ENCODE peak calls at places on chromosome 5, in ten cellular contexts. Q is PC-3; R is WERI-Rb-1; O is cardiac muscle cell; I is dorsolateral prefrontal cortex; Z is CD8-positive, alpha-beta T cell; J is astrocyte; N is H9; H is esophagus squamous epithelium; K is OCI-LY7. F is an unnamed sample.

GRCh38 chr5:65651144-65651543 is 26.3 kb downstream of the SHLD3 start:
- DNase-seq in Q (no peak), R (peak), O (no peak), I (no peak), Z (no peak), J (no peak), N (no peak), H (no peak), K (no peak), F (no peak)

GRCh38 chr5:54220230-54221040 is 89.9 kb downstream of the ARL15 start:
- DNase-seq in Q (no peak), R (no peak), O (no peak), I (no peak), Z (no peak), J (no peak), N (no peak), H (no peak), K (no peak), F (no peak)

GRCh38 chr5:140365941-140366340 is 5.9 kb downstream of the SLC4A9 start:
- DNase-seq in Q (no peak), R (no peak), O (no peak), I (no peak), Z (no peak), J (no peak), N (no peak), H (no peak), K (no peak), F (no peak)

GRCh38 chr5:177507596-177508216 is 1.9 kb downstream of the DOK3 start:
- DNase-seq in Q (no peak), R (no peak), O (no peak), I (no peak), Z (no peak), J (no peak), N (no peak), H (no peak), K (peak), F (no peak)

GRCh38 chr5:17445185-17445584 is 52.8 kb upstream of the TAF11L2 start:
- DNase-seq in Q (peak), R (no peak), O (no peak), I (no peak), Z (no peak), J (no peak), N (no peak), H (no peak), K (no peak), F (no peak)

GRCh38 chr5:159873680-159874079 is 42.6 kb upstream of the ADRA1B start:
- DNase-seq in Q (peak), R (no peak), O (no peak), I (no peak), Z (no peak), J (peak), N (no peak), H (no peak), K (no peak), F (no peak)

GRCh38 chr5:159330131-159330530 is at the start of gene IL12B:
- DNase-seq in Q (peak), R (no peak), O (peak), I (no peak), Z (no peak), J (peak), N (no peak), H (no peak), K (no peak), F (no peak)

GRCh38 chr5:134550271-134551214 is 25.1 kb downstream of the JADE2 start:
- DNase-seq in Q (no peak), R (no peak), O (no peak), I (no peak), Z (no peak), J (peak), N (no peak), H (no peak), K (no peak), F (no peak)

GRCh38 chr5:33362915-33363314 is 77.8 kb upstream of the TARS1 start:
- DNase-seq in Q (no peak), R (no peak), O (peak), I (no peak), Z (no peak), J (peak), N (peak), H (no peak), K (no peak), F (no peak)

GRCh38 chr5:131756942-131757341 is 39.9 kb downstream of the FNIP1 start:
- DNase-seq in Q (no peak), R (no peak), O (no peak), I (no peak), Z (no peak), J (no peak), N (no peak), H (no peak), K (no peak), F (no peak)

GRCh38 chr5:24059716-24060115 is 552.3 kb downstream of the PRDM9 start:
- DNase-seq in Q (peak), R (no peak), O (no peak), I (no peak), Z (no peak), J (no peak), N (no peak), H (no peak), K (no peak), F (no peak)

GRCh38 chr5:16108418-16108817 is 71.2 kb downstream of the MARCHF11 start:
- DNase-seq in Q (no peak), R (no peak), O (no peak), I (no peak), Z (no peak), J (no peak), N (no peak), H (no peak), K (no peak), F (no peak)

GRCh38 chr5:57955506-57955905 is 472.9 kb upstream of the ACTBL2 start:
- DNase-seq in Q (no peak), R (no peak), O (no peak), I (no peak), Z (no peak), J (no peak), N (no peak), H (no peak), K (no peak), F (no peak)

GRCh38 chr5:94754824-94755223 is 136.4 kb downstream of the SLF1 start:
- DNase-seq in Q (peak), R (no peak), O (no peak), I (no peak), Z (no peak), J (no peak), N (no peak), H (no peak), K (no peak), F (no peak)

GRCh38 chr5:128613757-128614156 is 75.7 kb upstream of the FBN2 start:
- DNase-seq in Q (no peak), R (no peak), O (no peak), I (no peak), Z (no peak), J (peak), N (no peak), H (no peak), K (no peak), F (no peak)

GRCh38 chr5:147483961-147484707 is 25.7 kb downstream of the DPYSL3 start:
- DNase-seq in Q (no peak), R (peak), O (peak), I (no peak), Z (no peak), J (peak), N (no peak), H (no peak), K (no peak), F (no peak)
- H3K27ac ChIP-seq in Q (peak), R (peak), O (no peak), I (no peak), Z (no peak), J (peak), N (no peak), H (peak), K (no peak), F (no peak)

GRCh38 chr5:68406344-68406743 is 190.8 kb downstream of the PIK3R1 start:
- DNase-seq in Q (peak), R (no peak), O (no peak), I (no peak), Z (no peak), J (no peak), N (no peak), H (no peak), K (no peak), F (no peak)
- H3K27ac ChIP-seq in Q (peak), R (no peak), O (no peak), I (no peak), Z (no peak), J (no peak), N (no peak), H (no peak), K (no peak), F (no peak)

GRCh38 chr5:175109058-175109755 is 334.8 kb downstream of the DRD1 start:
- DNase-seq in Q (no peak), R (no peak), O (no peak), I (no peak), Z (no peak), J (no peak), N (no peak), H (no peak), K (no peak), F (no peak)

GRCh38 chr5:175103746-175104145 is 340.2 kb downstream of the DRD1 start:
- DNase-seq in Q (no peak), R (no peak), O (no peak), I (no peak), Z (no peak), J (no peak), N (no peak), H (no peak), K (no peak), F (no peak)

GRCh38 chr5:175107028-175107588 is 336.9 kb downstream of the DRD1 start:
- DNase-seq in Q (no peak), R (no peak), O (no peak), I (no peak), Z (no peak), J (no peak), N (no peak), H (no peak), K (no peak), F (no peak)

GRCh38 chr5:175104682-175105081 is 339.3 kb downstream of the DRD1 start:
- DNase-seq in Q (no peak), R (no peak), O (no peak), I (no peak), Z (no peak), J (no peak), N (no peak), H (no peak), K (no peak), F (no peak)

GRCh38 chr5:175107865-175108264 is 336.1 kb downstream of the DRD1 start:
- DNase-seq in Q (no peak), R (no peak), O (no peak), I (no peak), Z (no peak), J (no peak), N (no peak), H (no peak), K (no peak), F (no peak)
- H3K27ac ChIP-seq in Q (no peak), R (no peak), O (no peak), I (no peak), Z (no peak), J (no peak), N (no peak), H (no peak), K (no peak), F (no peak)

DNA sequence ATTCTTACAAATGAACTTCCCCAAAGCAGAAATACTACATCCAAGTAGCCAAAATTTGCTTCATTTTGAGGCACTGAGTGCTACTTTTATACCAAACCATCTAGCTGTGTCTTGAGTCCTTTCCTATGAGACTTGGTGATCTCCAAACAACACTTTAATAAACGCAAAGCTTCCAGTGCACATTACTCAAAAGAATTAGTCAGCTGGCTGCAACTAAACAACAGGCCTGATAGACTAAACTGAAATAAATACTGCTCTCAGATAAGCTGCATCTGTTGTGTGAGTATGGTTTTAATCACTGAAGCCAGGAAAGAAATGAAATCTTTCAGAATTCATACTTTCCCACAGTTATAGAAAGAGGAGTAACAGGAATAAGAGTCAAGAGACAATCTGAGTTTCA is 80.3 kb downstream of the VCAN start:
- DNase-seq in Q (peak), R (no peak), O (peak), I (no peak), Z (no peak), J (peak), N (no peak), H (no peak), K (no peak), F (no peak)
- H3K27ac ChIP-seq in Q (peak), R (no peak), O (peak), I (no peak), Z (no peak), J (no peak), N (no peak), H (no peak), K (no peak), F (no peak)

GRCh38 chr5:150575745-150576448 is 64.6 kb upstream of the SYNPO start:
- DNase-seq in Q (no peak), R (no peak), O (no peak), I (no peak), Z (no peak), J (no peak), N (no peak), H (no peak), K (no peak), F (no peak)

GRCh38 chr5:150577378-150577777 is 63.1 kb upstream of the SYNPO start:
- DNase-seq in Q (no peak), R (no peak), O (no peak), I (no peak), Z (no peak), J (no peak), N (no peak), H (no peak), K (no peak), F (no peak)

GRCh38 chr5:150573867-150574817 is 66.2 kb downstream of the NDST1 start:
- DNase-seq in Q (no peak), R (no peak), O (no peak), I (no peak), Z (no peak), J (no peak), N (no peak), H (no peak), K (no peak), F (no peak)

GRCh38 chr5:150574818-150575537 is 65.5 kb upstream of the SYNPO start:
- DNase-seq in Q (no peak), R (no peak), O (peak), I (no peak), Z (no peak), J (no peak), N (no peak), H (no peak), K (no peak), F (no peak)

DNA sequence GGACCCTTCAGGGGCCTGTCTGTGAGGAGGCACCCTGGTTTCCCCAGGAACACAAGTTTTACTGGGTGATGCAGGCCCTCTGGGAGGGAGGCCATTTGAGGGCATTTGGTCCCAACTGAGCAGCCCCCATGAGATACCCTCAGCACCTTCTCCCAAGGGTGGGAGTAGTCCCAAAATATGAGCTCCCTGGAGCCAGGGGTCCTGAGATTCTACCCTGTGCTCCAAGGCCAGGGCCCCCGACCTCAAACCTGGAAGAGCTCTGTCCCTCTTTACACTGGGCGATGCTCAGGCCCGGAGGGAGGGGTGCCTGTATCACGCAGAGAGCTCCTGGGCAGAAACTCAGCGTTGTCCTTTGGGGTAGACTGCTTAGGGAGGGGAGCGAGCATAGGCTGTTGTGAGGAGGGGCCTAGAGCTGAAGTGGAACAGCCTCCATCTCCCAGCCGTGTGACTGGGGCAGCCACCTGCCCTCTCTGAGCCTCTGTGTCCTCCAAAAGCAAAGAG is 64.0 kb upstream of the SYNPO start:
- DNase-seq in Q (no peak), R (no peak), O (no peak), I (no peak), Z (no peak), J (no peak), N (no peak), H (no peak), K (no peak), F (no peak)
- H3K27ac ChIP-seq in Q (no peak), R (no peak), O (no peak), I (no peak), Z (no peak), J (no peak), N (no peak), H (no peak), K (no peak), F (no peak)

GRCh38 chr5:102799017-102799416 is 43.9 kb downstream of the PAM start:
- DNase-seq in Q (no peak), R (no peak), O (no peak), I (no peak), Z (no peak), J (peak), N (no peak), H (no peak), K (no peak), F (no peak)
- H3K27ac ChIP-seq in Q (no peak), R (no peak), O (no peak), I (no peak), Z (no peak), J (no peak), N (no peak), H (no peak), K (no peak), F (no peak)

GRCh38 chr5:150181766-150182545 is 7.9 kb upstream of the SLC6A7 start:
- DNase-seq in Q (no peak), R (no peak), O (no peak), I (no peak), Z (no peak), J (peak), N (no peak), H (no peak), K (no peak), F (no peak)
- H3K27ac ChIP-seq in Q (no peak), R (no peak), O (no peak), I (no peak), Z (no peak), J (no peak), N (no peak), H (no peak), K (no peak), F (no peak)

GRCh38 chr5:55520117-55520829 is 14.5 kb downstream of the PLPP1 start:
- DNase-seq in Q (no peak), R (no peak), O (no peak), I (no peak), Z (no peak), J (no peak), N (no peak), H (no peak), K (no peak), F (no peak)
- H3K27ac ChIP-seq in Q (no peak), R (no peak), O (no peak), I (no peak), Z (no peak), J (no peak), N (no peak), H (no peak), K (no peak), F (no peak)

F was measured in CD4-positive, CD25-positive, alpha-beta regulatory T cell.